ENCODE peak calls at places on chromosomes 12 and 14, in five cellular contexts. T is central memory CD4-positive, alpha-beta T cell; J is heart left ventricle; E is tibial artery; M is head of caudate nucleus. C is an unnamed sample.

GRCh38 chr14:50560929-50561280 is 960 bp downstream of the ATL1 start:
- DNase-seq in M (peak; percentile 90), J (peak; percentile 86), T (no peak), E (peak; percentile 90), C (peak; percentile 37)

GRCh38 chr12:114201794-114202193 is 204.2 kb downstream of the TBX5 start:
- DNase-seq in M (no peak), J (no peak), E (no peak), T (no peak), C (no peak)

GRCh38 chr14:60206837-60207533 is 41.8 kb upstream of the DHRS7 start:
- DNase-seq in T (no peak), M (no peak), J (no peak), E (no peak), C (no peak)

GRCh38 chr12:1915082-1915968 is 3.1 kb downstream of the CACNA2D4 start:
- DNase-seq in E (no peak), J (peak; percentile 23), T (peak; percentile 44), M (no peak), C (peak; percentile 20)

GRCh38 chr14:77097006-77097688 is 911 bp upstream of the CIPC start:
- DNase-seq in J (no peak), T (no peak), E (no peak), M (no peak), C (no peak)

GRCh38 chr14:22520235-22520634 is 68.8 kb downstream of the DAD1 start:
- DNase-seq in M (no peak), T (no peak), E (no peak), J (no peak), C (no peak)

GRCh38 chr14:91041450-91041849 is 19.0 kb downstream of the RPS6KA5 start:
- DNase-seq in T (no peak), M (no peak), E (no peak), J (no peak), C (no peak)

GRCh38 chr12:105561981-105562726 is 231.7 kb downstream of the C12orf75 start:
- DNase-seq in E (peak; percentile 32), M (no peak), T (no peak), J (peak; percentile 56), C (no peak)

GRCh38 chr12:97960741-97961608 is 498.4 kb downstream of the RMST start:
- DNase-seq in J (no peak), M (peak; percentile 38), T (no peak), E (no peak), C (no peak)

GRCh38 chr12:3279415-3279780 is 202.2 kb downstream of the TSPAN9 start:
- DNase-seq in J (no peak), E (no peak), M (no peak), T (no peak), C (no peak)

GRCh38 chr12:78359530-78359929 is 505.0 kb upstream of the SYT1 start:
- DNase-seq in T (no peak), M (no peak), J (no peak), E (no peak), C (no peak)

GRCh38 chr12:54360717-54361456 is 3.4 kb downstream of the GPR84 start:
- DNase-seq in M (peak; percentile 89), J (peak; percentile 79), T (no peak), E (no peak), C (no peak)

GRCh38 chr12:127592278-127592677 is 674.7 kb upstream of the TMEM132C start:
- DNase-seq in E (no peak), M (no peak), J (no peak), T (no peak), C (no peak)

GRCh38 chr12:89352242-89352491 is 134 bp downstream of the DUSP6 start:
- DNase-seq in E (no peak), J (no peak), M (no peak), T (no peak), C (no peak)

GRCh38 chr12:31315089-31315725 is 10.7 kb downstream of the SINHCAF start:
- DNase-seq in J (no peak), T (no peak), E (no peak), M (no peak), C (no peak)

GRCh38 chr14:36301159-36301558 is 19.3 kb downstream of the MBIP start:
- DNase-seq in M (no peak), J (no peak), E (no peak), T (no peak), C (no peak)

GRCh38 chr12:58787021-58787760 is 133.1 kb downstream of the LRIG3 start:
- DNase-seq in J (no peak), T (no peak), M (no peak), E (no peak), C (no peak)

GRCh38 chr14:73188501-73188903 is 48.8 kb upstream of the PAPLN start:
- DNase-seq in J (no peak), E (no peak), M (no peak), T (no peak), C (no peak)

GRCh38 chr14:99752486-99753121 is 40.6 kb upstream of the EML1 start:
- DNase-seq in J (no peak), T (no peak), M (no peak), E (no peak), C (no peak)

GRCh38 chr14:102500190-102500661 is 9.3 kb downstream of the ANKRD9 start:
- DNase-seq in E (peak; percentile 66), J (peak; percentile 84), T (peak; percentile 39), M (no peak), C (peak; percentile 55)

GRCh38 chr12:109995703-109996482 is at the start of gene GIT2:
- DNase-seq in T (peak; percentile 95), J (peak; percentile 98), M (peak; percentile 96), E (peak; percentile 94), C (peak; percentile 94)

GRCh38 chr12:66804555-66804954 is 125.7 kb upstream of the GRIP1 start:
- DNase-seq in J (no peak), M (no peak), E (no peak), T (no peak), C (no peak)

GRCh38 chr12:113781415-113782198 is 184.5 kb downstream of the RBM19 start:
- DNase-seq in M (no peak), J (no peak), E (no peak), T (no peak), C (no peak)

GRCh38 chr12:107503129-107503850 is 182.3 kb upstream of the PWP1 start:
- DNase-seq in T (no peak), J (no peak), M (no peak), E (no peak), C (no peak)

GRCh38 chr12:76020731-76021672 is 10.6 kb downstream of the PHLDA1 start:
- DNase-seq in J (no peak), E (no peak), T (peak; percentile 82), M (no peak), C (peak; percentile 86)

GRCh38 chr14:78157855-78158436 is 12.2 kb upstream of the NRXN3 start:
- DNase-seq in J (peak; percentile 32), E (no peak), M (peak; percentile 23), T (no peak), C (peak; percentile 3)

GRCh38 chr12:116233669-116234068 is 43.8 kb downstream of the MED13L start:
- DNase-seq in E (no peak), T (no peak), J (no peak), M (no peak), C (no peak)